ENCODE peak calls at places on chromosomes 5 and 9, in ten cellular contexts. One of them, this sample, is unnamed.

GRCh38 chr5:74655716-74656115 is 15.2 kb upstream of the ENC1 start:
- DNase-seq in neural crest cell: no peak
- DNase-seq in AG04449: no peak
- DNase-seq in adrenal gland: no peak
- DNase-seq in progenitor cell of endocrine pancreas: no peak
- DNase-seq in NB4: no peak
- DNase-seq in PC-9: no peak
- DNase-seq in left ventricle myocardium inferior: no peak
- DNase-seq in Calu3: no peak
- DNase-seq in glutamatergic neuron: no peak
- DNase-seq in this sample: no peak

GRCh38 chr5:171776747-171777419 is 8.7 kb upstream of the SMIM23 start:
- DNase-seq in neural crest cell: no peak
- DNase-seq in AG04449: no peak
- DNase-seq in adrenal gland: no peak
- DNase-seq in progenitor cell of endocrine pancreas: no peak
- DNase-seq in NB4: no peak
- DNase-seq in PC-9: no peak
- DNase-seq in left ventricle myocardium inferior: no peak
- DNase-seq in Calu3: no peak
- DNase-seq in glutamatergic neuron: no peak
- DNase-seq in this sample: no peak

GRCh38 chr5:149730620-149731331 is 666 bp downstream of the PPARGC1B start:
- DNase-seq in neural crest cell: peak
- DNase-seq in AG04449: no peak
- DNase-seq in adrenal gland: peak
- DNase-seq in progenitor cell of endocrine pancreas: no peak
- DNase-seq in NB4: peak
- DNase-seq in PC-9: peak
- DNase-seq in left ventricle myocardium inferior: peak
- DNase-seq in Calu3: peak
- DNase-seq in glutamatergic neuron: peak
- DNase-seq in this sample: peak

GRCh38 chr5:67095346-67095871 is 101.2 kb downstream of the CD180 start:
- DNase-seq in neural crest cell: no peak
- DNase-seq in AG04449: no peak
- DNase-seq in adrenal gland: peak
- DNase-seq in progenitor cell of endocrine pancreas: no peak
- DNase-seq in NB4: no peak
- DNase-seq in PC-9: no peak
- DNase-seq in left ventricle myocardium inferior: peak
- DNase-seq in Calu3: no peak
- DNase-seq in glutamatergic neuron: no peak
- DNase-seq in this sample: no peak

GRCh38 chr5:3313569-3313968 is 282.1 kb upstream of the IRX1 start:
- DNase-seq in neural crest cell: no peak
- DNase-seq in AG04449: no peak
- DNase-seq in adrenal gland: no peak
- DNase-seq in progenitor cell of endocrine pancreas: no peak
- DNase-seq in NB4: no peak
- DNase-seq in PC-9: no peak
- DNase-seq in left ventricle myocardium inferior: no peak
- DNase-seq in Calu3: no peak
- DNase-seq in glutamatergic neuron: no peak
- DNase-seq in this sample: no peak

GRCh38 chr5:110054240-110054639 is 364.5 kb downstream of the MAN2A1 start:
- DNase-seq in neural crest cell: no peak
- DNase-seq in AG04449: no peak
- DNase-seq in adrenal gland: no peak
- DNase-seq in progenitor cell of endocrine pancreas: no peak
- DNase-seq in NB4: peak
- DNase-seq in PC-9: no peak
- DNase-seq in left ventricle myocardium inferior: no peak
- DNase-seq in Calu3: peak
- DNase-seq in glutamatergic neuron: peak
- DNase-seq in this sample: no peak

GRCh38 chr9:21789541-21790037 is 12.8 kb upstream of the MTAP start:
- DNase-seq in neural crest cell: peak
- DNase-seq in AG04449: no peak
- DNase-seq in adrenal gland: peak
- DNase-seq in progenitor cell of endocrine pancreas: no peak
- DNase-seq in NB4: no peak
- DNase-seq in PC-9: peak
- DNase-seq in left ventricle myocardium inferior: no peak
- DNase-seq in Calu3: no peak
- DNase-seq in glutamatergic neuron: peak
- DNase-seq in this sample: peak

GRCh38 chr9:71819115-71819739 is 50.9 kb upstream of the CEMIP2 start:
- DNase-seq in neural crest cell: peak
- DNase-seq in AG04449: no peak
- DNase-seq in adrenal gland: peak
- DNase-seq in progenitor cell of endocrine pancreas: peak
- DNase-seq in NB4: peak
- DNase-seq in PC-9: peak
- DNase-seq in left ventricle myocardium inferior: no peak
- DNase-seq in Calu3: peak
- DNase-seq in glutamatergic neuron: peak
- DNase-seq in this sample: peak

GRCh38 chr5:65327582-65327981 is 154.1 kb downstream of the ADAMTS6 start:
- DNase-seq in neural crest cell: no peak
- DNase-seq in AG04449: peak
- DNase-seq in adrenal gland: no peak
- DNase-seq in progenitor cell of endocrine pancreas: no peak
- DNase-seq in NB4: no peak
- DNase-seq in PC-9: no peak
- DNase-seq in left ventricle myocardium inferior: no peak
- DNase-seq in Calu3: no peak
- DNase-seq in glutamatergic neuron: no peak
- DNase-seq in this sample: no peak

GRCh38 chr9:4048441-4048840 is 251.4 kb downstream of the GLIS3 start:
- DNase-seq in neural crest cell: no peak
- DNase-seq in AG04449: no peak
- DNase-seq in adrenal gland: no peak
- DNase-seq in progenitor cell of endocrine pancreas: no peak
- DNase-seq in NB4: peak
- DNase-seq in PC-9: no peak
- DNase-seq in left ventricle myocardium inferior: no peak
- DNase-seq in Calu3: peak
- DNase-seq in glutamatergic neuron: no peak
- DNase-seq in this sample: no peak

GRCh38 chr5:51039915-51040314 is 343.3 kb upstream of the ISL1 start:
- DNase-seq in neural crest cell: no peak
- DNase-seq in AG04449: no peak
- DNase-seq in adrenal gland: no peak
- DNase-seq in progenitor cell of endocrine pancreas: no peak
- DNase-seq in NB4: no peak
- DNase-seq in PC-9: no peak
- DNase-seq in left ventricle myocardium inferior: no peak
- DNase-seq in Calu3: no peak
- DNase-seq in glutamatergic neuron: no peak
- DNase-seq in this sample: no peak

DNA sequence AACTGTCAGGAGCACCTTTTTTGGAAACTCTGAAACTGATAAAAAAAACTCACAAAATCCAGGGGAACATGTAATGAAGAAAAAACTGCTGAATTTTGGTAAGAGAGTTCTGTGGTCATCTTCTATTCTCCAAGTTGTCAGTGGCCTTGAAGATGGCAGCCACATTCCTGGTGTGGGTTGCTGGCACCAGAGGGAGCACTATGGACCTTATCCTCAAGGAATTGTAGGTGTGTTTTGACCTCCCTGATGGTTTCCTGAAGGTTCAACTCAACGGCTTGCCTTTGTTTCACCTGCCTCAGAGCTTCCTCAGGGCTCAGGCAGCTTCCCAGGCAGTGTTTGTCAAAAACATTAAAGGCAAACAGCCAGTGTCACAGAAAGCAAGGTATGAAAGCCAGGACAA is 2.2 kb upstream of the SLC38A9 start:
- DNase-seq in neural crest cell: no peak
- DNase-seq in AG04449: no peak
- DNase-seq in adrenal gland: no peak
- DNase-seq in progenitor cell of endocrine pancreas: no peak
- DNase-seq in NB4: no peak
- DNase-seq in PC-9: no peak
- DNase-seq in left ventricle myocardium inferior: no peak
- DNase-seq in Calu3: no peak
- DNase-seq in glutamatergic neuron: no peak
- DNase-seq in this sample: no peak
- TF ChIP-seq CTCF in neural crest cell: no peak
- TF ChIP-seq CTCF in AG04449: no peak
- TF ChIP-seq CTCF in adrenal gland: no peak
- TF ChIP-seq CTCF in progenitor cell of endocrine pancreas: no peak
- TF ChIP-seq CTCF in NB4: no peak
- TF ChIP-seq CTCF in PC-9: no peak
- TF ChIP-seq CTCF in left ventricle myocardium inferior: peak
- TF ChIP-seq CTCF in Calu3: no peak
- TF ChIP-seq CTCF in glutamatergic neuron: no peak
- TF ChIP-seq CTCF in this sample: no peak

DNA sequence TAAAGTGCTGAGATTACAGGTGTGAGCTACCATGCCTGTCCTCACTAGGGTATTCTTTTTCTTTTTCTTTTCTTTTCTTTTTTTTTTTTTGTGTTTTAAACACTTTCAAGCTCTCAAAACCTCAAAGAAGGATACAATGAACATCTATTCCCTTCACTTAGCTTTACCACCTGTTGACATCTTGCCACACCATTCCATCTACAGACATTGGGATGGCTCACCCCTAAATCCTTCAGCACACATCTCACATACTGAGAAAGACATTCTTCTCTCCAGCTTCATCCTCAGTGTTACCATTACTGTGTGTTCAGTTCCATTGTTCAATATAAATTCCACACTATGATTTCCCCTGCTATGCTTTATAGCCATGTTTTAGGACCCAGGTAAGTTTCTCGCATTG is 16.5 kb downstream of the IQGAP2 start:
- DNase-seq in neural crest cell: no peak
- DNase-seq in AG04449: no peak
- DNase-seq in adrenal gland: no peak
- DNase-seq in progenitor cell of endocrine pancreas: no peak
- DNase-seq in NB4: no peak
- DNase-seq in PC-9: no peak
- DNase-seq in left ventricle myocardium inferior: no peak
- DNase-seq in Calu3: no peak
- DNase-seq in glutamatergic neuron: no peak
- DNase-seq in this sample: no peak
- TF ChIP-seq CTCF in neural crest cell: no peak
- TF ChIP-seq CTCF in AG04449: no peak
- TF ChIP-seq CTCF in adrenal gland: no peak
- TF ChIP-seq CTCF in progenitor cell of endocrine pancreas: no peak
- TF ChIP-seq CTCF in NB4: no peak
- TF ChIP-seq CTCF in PC-9: no peak
- TF ChIP-seq CTCF in left ventricle myocardium inferior: no peak
- TF ChIP-seq CTCF in Calu3: no peak
- TF ChIP-seq CTCF in glutamatergic neuron: no peak
- TF ChIP-seq CTCF in this sample: no peak

DNA sequence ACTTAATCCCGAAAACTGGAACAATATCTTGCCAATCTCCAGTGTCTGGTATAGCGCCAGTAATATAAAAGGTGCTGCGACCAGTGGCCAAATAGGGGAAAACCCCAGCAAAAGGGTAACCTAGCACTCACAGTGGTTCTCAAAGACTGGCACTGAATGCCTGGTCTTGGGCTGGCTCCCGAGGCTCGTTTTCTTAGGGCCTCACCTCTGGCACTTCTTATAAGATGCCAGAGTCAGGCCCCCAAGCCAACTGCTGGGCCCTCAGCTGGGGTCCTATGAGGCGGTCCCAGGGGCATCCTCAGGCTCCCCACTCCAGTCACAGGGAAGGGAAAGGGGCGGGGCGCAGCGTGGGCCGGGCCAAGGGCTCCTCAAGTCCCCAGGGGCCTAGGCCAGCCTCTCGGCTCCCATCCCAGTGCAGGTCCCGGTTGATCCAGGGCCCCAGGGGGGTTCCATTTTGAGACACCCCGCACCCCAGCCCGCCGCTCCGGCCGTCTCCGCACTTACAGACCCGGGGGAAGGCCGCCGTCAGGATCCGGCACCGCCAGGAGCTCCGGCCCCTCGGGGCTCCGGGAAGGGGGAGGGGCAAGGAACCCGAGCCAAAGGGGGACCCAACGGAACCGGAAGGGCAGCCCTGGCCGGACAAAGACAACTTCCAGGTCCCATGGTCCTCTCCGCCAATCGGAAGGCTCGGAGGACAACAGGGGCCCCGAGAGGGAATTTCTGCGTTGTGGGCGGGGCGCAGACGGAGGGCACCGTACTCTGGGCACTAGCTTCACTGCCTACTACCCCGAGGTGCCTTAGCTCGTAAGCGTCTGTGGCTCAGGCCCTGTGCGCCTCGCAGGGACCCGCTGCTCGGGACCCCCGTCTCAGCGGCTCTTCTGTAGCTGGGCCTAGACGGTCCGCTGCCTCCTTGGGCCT is at the start of gene ZBTB26:
- DNase-seq in neural crest cell: peak
- DNase-seq in AG04449: peak
- DNase-seq in adrenal gland: peak
- DNase-seq in progenitor cell of endocrine pancreas: peak
- DNase-seq in NB4: peak
- DNase-seq in PC-9: peak
- DNase-seq in left ventricle myocardium inferior: peak
- DNase-seq in Calu3: peak
- DNase-seq in glutamatergic neuron: peak
- DNase-seq in this sample: peak
- TF ChIP-seq CTCF in neural crest cell: peak
- TF ChIP-seq CTCF in AG04449: no peak
- TF ChIP-seq CTCF in adrenal gland: no peak
- TF ChIP-seq CTCF in progenitor cell of endocrine pancreas: no peak
- TF ChIP-seq CTCF in NB4: no peak
- TF ChIP-seq CTCF in PC-9: no peak
- TF ChIP-seq CTCF in left ventricle myocardium inferior: no peak
- TF ChIP-seq CTCF in Calu3: no peak
- TF ChIP-seq CTCF in glutamatergic neuron: no peak
- TF ChIP-seq CTCF in this sample: no peak

DNA sequence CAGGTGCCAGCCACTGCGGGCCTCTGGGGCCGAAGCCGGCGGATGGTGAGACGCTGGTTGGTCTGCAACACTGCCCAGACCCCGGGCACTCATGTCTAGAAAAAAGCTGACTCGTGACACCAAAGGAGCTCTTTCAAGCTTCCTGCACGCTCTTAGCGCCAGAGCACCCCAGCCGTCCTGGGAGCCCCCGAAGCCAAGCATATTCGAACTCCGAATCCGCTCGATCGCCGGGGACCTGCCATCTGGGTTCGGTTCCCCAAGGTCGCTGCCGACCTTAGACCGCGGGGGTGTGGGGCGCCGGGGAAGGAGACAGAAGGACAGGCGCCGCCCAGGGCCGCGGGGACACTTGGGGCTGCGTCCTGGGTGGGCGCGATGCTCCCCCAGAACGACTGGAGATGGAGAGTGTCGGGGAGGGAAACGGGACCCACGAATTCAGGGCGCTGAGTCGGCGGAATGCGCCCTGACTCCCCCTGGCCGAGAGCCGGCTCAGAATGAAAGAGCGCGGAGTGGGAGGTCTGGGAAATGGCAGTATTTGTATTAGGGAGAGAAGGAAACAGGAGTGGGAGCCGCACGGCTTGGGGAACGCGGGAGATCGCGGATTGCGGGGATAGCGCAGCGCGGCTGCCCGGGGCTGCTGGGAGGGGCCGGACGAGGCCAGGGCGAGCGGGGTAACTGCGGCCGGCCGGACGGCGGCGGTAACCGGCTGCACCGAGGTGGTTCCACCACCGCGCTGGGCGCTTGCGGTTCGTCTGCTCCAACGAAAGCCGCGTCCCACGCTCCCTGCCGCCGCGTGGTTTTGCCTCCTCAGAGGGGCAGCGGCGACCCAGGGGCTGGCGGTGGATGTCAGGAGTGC is 20.1 kb upstream of the MARCHF6 start:
- DNase-seq in neural crest cell: peak
- DNase-seq in AG04449: no peak
- DNase-seq in adrenal gland: peak
- DNase-seq in progenitor cell of endocrine pancreas: peak
- DNase-seq in NB4: peak
- DNase-seq in PC-9: peak
- DNase-seq in left ventricle myocardium inferior: peak
- DNase-seq in Calu3: peak
- DNase-seq in glutamatergic neuron: peak
- DNase-seq in this sample: peak
- TF ChIP-seq CTCF in neural crest cell: peak
- TF ChIP-seq CTCF in AG04449: peak
- TF ChIP-seq CTCF in adrenal gland: peak
- TF ChIP-seq CTCF in progenitor cell of endocrine pancreas: peak
- TF ChIP-seq CTCF in NB4: no peak
- TF ChIP-seq CTCF in PC-9: no peak
- TF ChIP-seq CTCF in left ventricle myocardium inferior: peak
- TF ChIP-seq CTCF in Calu3: no peak
- TF ChIP-seq CTCF in glutamatergic neuron: no peak
- TF ChIP-seq CTCF in this sample: peak

This sample was measured in GM13977.